ENCODE peak calls at places on chromosomes 6 and 20, in four cellular contexts. One of them, this sample, is unnamed.

GRCh38 chr20:58523072-58523681 is 8.0 kb upstream of the APCDD1L start:
- DNase-seq in Daoy: no peak
- DNase-seq in activated T-cell treated with anti-CD3 and anti-CD28 coated beads for 1 hour: no peak
- DNase-seq in cardiac muscle cell: peak; percentile 27
- DNase-seq in this sample: no peak

GRCh38 chr6:148857817-148858390 is 111.1 kb downstream of the UST start:
- DNase-seq in Daoy: peak; percentile 88
- DNase-seq in activated T-cell treated with anti-CD3 and anti-CD28 coated beads for 1 hour: no peak
- DNase-seq in cardiac muscle cell: peak; percentile 23
- DNase-seq in this sample: no peak

GRCh38 chr6:15879372-15880261 is 216.8 kb upstream of the DTNBP1 start:
- DNase-seq in Daoy: peak; percentile 88
- DNase-seq in activated T-cell treated with anti-CD3 and anti-CD28 coated beads for 1 hour: peak; percentile 25
- DNase-seq in cardiac muscle cell: peak; percentile 79
- DNase-seq in this sample: no peak

GRCh38 chr6:107679457-107679856 is 144.7 kb downstream of the SCML4 start:
- DNase-seq in Daoy: no peak
- DNase-seq in activated T-cell treated with anti-CD3 and anti-CD28 coated beads for 1 hour: no peak
- DNase-seq in cardiac muscle cell: peak; percentile 78
- DNase-seq in this sample: no peak

GRCh38 chr20:35627121-35627520 is 11.5 kb downstream of the SPAG4 start:
- DNase-seq in Daoy: no peak
- DNase-seq in activated T-cell treated with anti-CD3 and anti-CD28 coated beads for 1 hour: no peak
- DNase-seq in cardiac muscle cell: no peak
- DNase-seq in this sample: no peak

GRCh38 chr20:50111120-50111828 is 1.7 kb downstream of the UBE2V1 start:
- DNase-seq in Daoy: peak; percentile 69
- DNase-seq in activated T-cell treated with anti-CD3 and anti-CD28 coated beads for 1 hour: no peak
- DNase-seq in cardiac muscle cell: peak; percentile 38
- DNase-seq in this sample: no peak

GRCh38 chr20:63946986-63947637 is 9.1 kb downstream of the UCKL1 start:
- DNase-seq in Daoy: no peak
- DNase-seq in activated T-cell treated with anti-CD3 and anti-CD28 coated beads for 1 hour: no peak
- DNase-seq in cardiac muscle cell: no peak
- DNase-seq in this sample: no peak

GRCh38 chr20:47500554-47500953 is 1.1 kb upstream of the NCOA3 start:
- DNase-seq in Daoy: no peak
- DNase-seq in activated T-cell treated with anti-CD3 and anti-CD28 coated beads for 1 hour: no peak
- DNase-seq in cardiac muscle cell: no peak
- DNase-seq in this sample: no peak

GRCh38 chr20:62704341-62704948 is 4.2 kb upstream of the NTSR1 start:
- DNase-seq in Daoy: peak; percentile 98
- DNase-seq in activated T-cell treated with anti-CD3 and anti-CD28 coated beads for 1 hour: no peak
- DNase-seq in cardiac muscle cell: peak; percentile 91
- DNase-seq in this sample: no peak

GRCh38 chr6:79731471-79731870 is 100.3 kb downstream of the SH3BGRL2 start:
- DNase-seq in Daoy: no peak
- DNase-seq in activated T-cell treated with anti-CD3 and anti-CD28 coated beads for 1 hour: no peak
- DNase-seq in cardiac muscle cell: no peak
- DNase-seq in this sample: no peak

GRCh38 chr6:170124150-170124549 is 166.7 kb downstream of the DLL1 start:
- DNase-seq in Daoy: no peak
- DNase-seq in activated T-cell treated with anti-CD3 and anti-CD28 coated beads for 1 hour: no peak
- DNase-seq in cardiac muscle cell: no peak
- DNase-seq in this sample: no peak

GRCh38 chr20:25346349-25346748 is 44.3 kb downstream of the ABHD12 start:
- DNase-seq in Daoy: no peak
- DNase-seq in activated T-cell treated with anti-CD3 and anti-CD28 coated beads for 1 hour: no peak
- DNase-seq in cardiac muscle cell: no peak
- DNase-seq in this sample: no peak

GRCh38 chr6:159969204-159969912 is 476 bp downstream of the IGF2R start:
- DNase-seq in Daoy: peak; percentile 62
- DNase-seq in activated T-cell treated with anti-CD3 and anti-CD28 coated beads for 1 hour: peak; percentile 22
- DNase-seq in cardiac muscle cell: peak; percentile 49
- DNase-seq in this sample: no peak

GRCh38 chr20:23656372-23656771 is 18.6 kb upstream of the CST3 start:
- DNase-seq in Daoy: no peak
- DNase-seq in activated T-cell treated with anti-CD3 and anti-CD28 coated beads for 1 hour: no peak
- DNase-seq in cardiac muscle cell: no peak
- DNase-seq in this sample: no peak

GRCh38 chr6:44234101-44235090 is 11.0 kb downstream of the SLC29A1 start:
- DNase-seq in Daoy: peak; percentile 77
- DNase-seq in activated T-cell treated with anti-CD3 and anti-CD28 coated beads for 1 hour: no peak
- DNase-seq in cardiac muscle cell: peak; percentile 89
- DNase-seq in this sample: no peak

GRCh38 chr6:117555882-117556498 is 46.3 kb downstream of the GOPC start:
- DNase-seq in Daoy: no peak
- DNase-seq in activated T-cell treated with anti-CD3 and anti-CD28 coated beads for 1 hour: peak; percentile 57
- DNase-seq in cardiac muscle cell: peak; percentile 49
- DNase-seq in this sample: no peak

GRCh38 chr20:10519361-10520048 is 84.4 kb downstream of the SLX4IP start:
- DNase-seq in Daoy: peak; percentile 62
- DNase-seq in activated T-cell treated with anti-CD3 and anti-CD28 coated beads for 1 hour: no peak
- DNase-seq in cardiac muscle cell: no peak
- DNase-seq in this sample: no peak

GRCh38 chr20:36848078-36848660 is 27.8 kb upstream of the TLDC2 start:
- DNase-seq in Daoy: peak; percentile 38
- DNase-seq in activated T-cell treated with anti-CD3 and anti-CD28 coated beads for 1 hour: no peak
- DNase-seq in cardiac muscle cell: peak; percentile 74
- DNase-seq in this sample: no peak

GRCh38 chr6:40796280-40797223 is 209.4 kb upstream of the LRFN2 start:
- DNase-seq in Daoy: no peak
- DNase-seq in activated T-cell treated with anti-CD3 and anti-CD28 coated beads for 1 hour: no peak
- DNase-seq in cardiac muscle cell: peak; percentile 6
- DNase-seq in this sample: no peak

GRCh38 chr20:17835941-17836861 is 132.4 kb downstream of the SNX5 start:
- DNase-seq in Daoy: peak; percentile 6
- DNase-seq in activated T-cell treated with anti-CD3 and anti-CD28 coated beads for 1 hour: no peak
- DNase-seq in cardiac muscle cell: peak; percentile 99
- DNase-seq in this sample: no peak

GRCh38 chr20:855466-856360 is 22.2 kb downstream of the FAM110A start:
- DNase-seq in Daoy: peak; percentile 25
- DNase-seq in activated T-cell treated with anti-CD3 and anti-CD28 coated beads for 1 hour: no peak
- DNase-seq in cardiac muscle cell: no peak
- DNase-seq in this sample: no peak

GRCh38 chr6:111238464-111239119 is 151.3 kb downstream of the SLC16A10 start:
- DNase-seq in Daoy: peak; percentile 69
- DNase-seq in activated T-cell treated with anti-CD3 and anti-CD28 coated beads for 1 hour: no peak
- DNase-seq in cardiac muscle cell: no peak
- DNase-seq in this sample: no peak

GRCh38 chr6:53862517-53863457 is 68.0 kb downstream of the LRRC1 start:
- DNase-seq in Daoy: peak; percentile 25
- DNase-seq in activated T-cell treated with anti-CD3 and anti-CD28 coated beads for 1 hour: no peak
- DNase-seq in cardiac muscle cell: peak; percentile 51
- DNase-seq in this sample: no peak

GRCh38 chr6:41614713-41615112 is 23.6 kb upstream of the MDFI start:
- DNase-seq in Daoy: no peak
- DNase-seq in activated T-cell treated with anti-CD3 and anti-CD28 coated beads for 1 hour: no peak
- DNase-seq in cardiac muscle cell: no peak
- DNase-seq in this sample: no peak

GRCh38 chr6:19413323-19413722 is 423.8 kb upstream of the ID4 start:
- DNase-seq in Daoy: peak; percentile 42
- DNase-seq in activated T-cell treated with anti-CD3 and anti-CD28 coated beads for 1 hour: no peak
- DNase-seq in cardiac muscle cell: peak; percentile 58
- DNase-seq in this sample: no peak

GRCh38 chr20:56179051-56179450 is 69.5 kb upstream of the MC3R start:
- DNase-seq in Daoy: no peak
- DNase-seq in activated T-cell treated with anti-CD3 and anti-CD28 coated beads for 1 hour: no peak
- DNase-seq in cardiac muscle cell: no peak
- DNase-seq in this sample: no peak

GRCh38 chr6:169978615-169979161 is 227.3 kb downstream of the ERMARD start:
- DNase-seq in Daoy: peak; percentile 35
- DNase-seq in activated T-cell treated with anti-CD3 and anti-CD28 coated beads for 1 hour: no peak
- DNase-seq in cardiac muscle cell: no peak
- DNase-seq in this sample: no peak

GRCh38 chr6:54598787-54599309 is 247.7 kb upstream of the FAM83B start:
- DNase-seq in Daoy: no peak
- DNase-seq in activated T-cell treated with anti-CD3 and anti-CD28 coated beads for 1 hour: no peak
- DNase-seq in cardiac muscle cell: peak; percentile 48
- DNase-seq in this sample: no peak

GRCh38 chr6:3419624-3420272 is 37.1 kb downstream of the SLC22A23 start:
- DNase-seq in Daoy: peak; percentile 85
- DNase-seq in activated T-cell treated with anti-CD3 and anti-CD28 coated beads for 1 hour: no peak
- DNase-seq in cardiac muscle cell: no peak
- DNase-seq in this sample: no peak

GRCh38 chr6:133978896-133979240 is 25.8 kb downstream of the TBPL1 start:
- DNase-seq in Daoy: no peak
- DNase-seq in activated T-cell treated with anti-CD3 and anti-CD28 coated beads for 1 hour: no peak
- DNase-seq in cardiac muscle cell: no peak
- DNase-seq in this sample: no peak

GRCh38 chr20:37534401-37535157 is 6.9 kb upstream of the BLCAP start:
- DNase-seq in Daoy: peak; percentile 63
- DNase-seq in activated T-cell treated with anti-CD3 and anti-CD28 coated beads for 1 hour: no peak
- DNase-seq in cardiac muscle cell: peak; percentile 86
- DNase-seq in this sample: peak; percentile 47

GRCh38 chr6:34391023-34391485 is 1.4 kb downstream of the NUDT3 start:
- DNase-seq in Daoy: peak; percentile 61
- DNase-seq in activated T-cell treated with anti-CD3 and anti-CD28 coated beads for 1 hour: no peak
- DNase-seq in cardiac muscle cell: peak; percentile 88
- DNase-seq in this sample: no peak

GRCh38 chr20:51437182-51437923 is 105.2 kb downstream of the NFATC2 start:
- DNase-seq in Daoy: no peak
- DNase-seq in activated T-cell treated with anti-CD3 and anti-CD28 coated beads for 1 hour: no peak
- DNase-seq in cardiac muscle cell: no peak
- DNase-seq in this sample: no peak

GRCh38 chr6:16409531-16410441 is 171.4 kb downstream of the GMPR start:
- DNase-seq in Daoy: peak; percentile 51
- DNase-seq in activated T-cell treated with anti-CD3 and anti-CD28 coated beads for 1 hour: peak; percentile 36
- DNase-seq in cardiac muscle cell: peak; percentile 67
- DNase-seq in this sample: no peak